ENCODE peak calls at places on chromosome 22, in eight cellular contexts. W is RPMI7951; J is RWPE1; C is activated CD8-positive, alpha-beta memory T cell treated with anti-CD3 and anti-CD28 coated beads for 48 hours; S is non-pigmented ciliary epithelial cell; G is T-cell; H is ELF-1; Z is AG09319. A is an unnamed sample.

GRCh38 chr22:43001271-43002197 is 13.4 kb downstream of the PACSIN2 start:
- DNase-seq in H (no peak), G (no peak), Z (no peak), J (no peak), W (peak), C (no peak), S (no peak), A (no peak)

GRCh38 chr22:24957043-24957442 is 4.5 kb downstream of the KIAA1671 start:
- DNase-seq in C (no peak), S (no peak), H (no peak), J (no peak), Z (no peak), W (no peak), G (no peak), A (no peak)

GRCh38 chr22:44299124-44299523 is 13.6 kb downstream of the SHISAL1 start:
- DNase-seq in C (no peak), S (no peak), G (no peak), J (no peak), W (no peak), Z (no peak), H (no peak), A (no peak)

GRCh38 chr22:43885786-43886185 is 6.0 kb downstream of the PNPLA5 start:
- DNase-seq in J (no peak), H (no peak), W (no peak), C (no peak), G (no peak), S (no peak), Z (no peak), A (no peak)

GRCh38 chr22:27972732-27973698 is 54.0 kb upstream of the PITPNB start:
- DNase-seq in C (no peak), Z (no peak), G (no peak), H (no peak), S (no peak), J (no peak), W (peak), A (no peak)

GRCh38 chr22:25437414-25438160 is 126.9 kb upstream of the GRK3 start:
- DNase-seq in J (no peak), S (no peak), Z (no peak), G (no peak), C (no peak), W (no peak), H (peak), A (no peak)

GRCh38 chr22:50420581-50420980 is 54.3 kb downstream of the SBF1 start:
- DNase-seq in H (no peak), G (no peak), C (no peak), Z (no peak), J (no peak), S (no peak), W (no peak), A (no peak)

GRCh38 chr22:30445438-30445936 is 19.9 kb downstream of the MTFP1 start:
- DNase-seq in J (no peak), Z (no peak), G (no peak), H (no peak), S (no peak), C (no peak), W (peak), A (no peak)

GRCh38 chr22:49616356-49617231 is 211.1 kb downstream of the BRD1 start:
- DNase-seq in G (no peak), H (no peak), Z (no peak), W (no peak), S (no peak), C (no peak), J (no peak), A (no peak)

GRCh38 chr22:26610072-26610958 is 7.5 kb downstream of the CRYBB1 start:
- DNase-seq in J (peak), H (no peak), G (peak), S (peak), Z (peak), W (peak), C (no peak), A (no peak)

GRCh38 chr22:19122143-19122751 is at the start of gene DGCR2:
- DNase-seq in G (peak), C (peak), H (peak), W (peak), Z (peak), S (peak), J (peak), A (peak)

GRCh38 chr22:46625113-46625842 is 5.1 kb downstream of the GRAMD4 start:
- DNase-seq in S (no peak), H (no peak), J (no peak), W (no peak), G (no peak), C (no peak), Z (no peak), A (no peak)

GRCh38 chr22:37496651-37497599 is 10.7 kb upstream of the MFNG start:
- DNase-seq in G (no peak), C (no peak), S (peak), Z (peak), H (peak), J (peak), W (peak), A (no peak)

GRCh38 chr22:26168199-26168915 is 905 bp upstream of the SEZ6L start:
- DNase-seq in S (no peak), G (no peak), J (no peak), Z (no peak), W (no peak), H (peak), C (no peak), A (no peak)

GRCh38 chr22:42857845-42858481 is 890 bp upstream of the ARFGAP3 start:
- DNase-seq in J (no peak), H (no peak), S (no peak), G (no peak), W (peak), C (no peak), Z (no peak), A (no peak)

GRCh38 chr22:22753526-22754267 is 109.3 kb downstream of the GGTLC2 start:
- DNase-seq in G (peak), S (no peak), C (peak), W (peak), J (peak), Z (no peak), H (peak), A (peak)

GRCh38 chr22:36285545-36285944 is 32.6 kb downstream of the APOL1 start:
- DNase-seq in H (no peak), G (no peak), J (no peak), Z (no peak), S (no peak), W (no peak), C (no peak), A (no peak)

GRCh38 chr22:28951969-28952521 is 68.7 kb downstream of the ZNRF3 start:
- DNase-seq in S (no peak), J (no peak), C (no peak), G (no peak), Z (no peak), W (no peak), H (peak), A (no peak)

GRCh38 chr22:22750335-22751042 is 106.1 kb downstream of the GGTLC2 start:
- DNase-seq in J (no peak), Z (no peak), S (no peak), C (no peak), H (no peak), G (no peak), W (no peak), A (no peak)

GRCh38 chr22:29825578-29825977 is 12.5 kb downstream of the ASCC2 start:
- DNase-seq in C (no peak), Z (no peak), W (no peak), G (no peak), J (no peak), H (no peak), S (no peak), A (no peak)

GRCh38 chr22:48536691-48537591 is 1290.7 kb downstream of the BRD1 start:
- DNase-seq in G (no peak), W (peak), J (no peak), S (no peak), C (no peak), Z (no peak), H (no peak), A (no peak)

GRCh38 chr22:44108806-44109385 is 71.8 kb upstream of the PARVG start:
- DNase-seq in G (no peak), C (no peak), H (no peak), Z (no peak), S (no peak), J (no peak), W (no peak), A (no peak)

A was measured in GDM1.